ENCODE peak calls at places on chromosomes 1 and 21, in four cellular contexts. I is anterior cingulate cortex, D is Right ventricle myocardium superior, R is NCI-H1930. H is an unnamed sample.

GRCh38 chr1:174815036-174815435 is 184.7 kb upstream of the CACYBP start:
- DNase-seq in D (no peak), I (no peak), R (no peak), H (no peak)

GRCh38 chr21:45347712-45348477 is 57.1 kb upstream of the COL18A1 start:
- DNase-seq in D (no peak), R (no peak), I (no peak), H (peak; percentile 65)

GRCh38 chr1:161631076-161631475 is at the start of gene FCGR3B:
- DNase-seq in R (no peak), I (no peak), D (no peak), H (no peak)

GRCh38 chr1:33561576-33561975 is 89.1 kb downstream of the ZSCAN20 start:
- DNase-seq in D (no peak), R (no peak), I (no peak), H (no peak)

GRCh38 chr1:82838066-82838465 is 1037.3 kb downstream of the ADGRL2 start:
- DNase-seq in I (no peak), R (no peak), D (no peak), H (no peak)

GRCh38 chr1:44808063-44808937 is at the start of gene BTBD19:
- DNase-seq in R (no peak), I (peak; percentile 63), D (peak; percentile 92), H (peak; percentile 92)

GRCh38 chr1:21244986-21245687 is 45.1 kb downstream of the ECE1 start:
- DNase-seq in I (no peak), D (no peak), R (no peak), H (no peak)

GRCh38 chr1:15435239-15436077 is 2.8 kb upstream of the CTRC start:
- DNase-seq in R (no peak), D (no peak), I (no peak), H (no peak)

GRCh38 chr21:45406801-45407628 is 2.0 kb downstream of the COL18A1 start:
- DNase-seq in R (no peak), D (peak; percentile 43), I (no peak), H (peak; percentile 63)

GRCh38 chr21:34796518-34797201 is 127.9 kb downstream of the CLIC6 start:
- DNase-seq in R (no peak), I (no peak), D (no peak), H (no peak)

GRCh38 chr21:37615962-37616361 is 249.4 kb downstream of the DYRK1A start:
- DNase-seq in I (peak; percentile 11), R (no peak), D (no peak), H (no peak)

GRCh38 chr21:46454634-46455390 is 3.9 kb upstream of the DIP2A start:
- DNase-seq in I (peak; percentile 9), D (no peak), R (no peak), H (no peak)

GRCh38 chr1:42756956-42757891 is 9.6 kb downstream of the P3H1 start:
- DNase-seq in R (no peak), I (no peak), D (no peak), H (no peak)

GRCh38 chr1:234408757-234409156 is 35.5 kb downstream of the COA6 start:
- DNase-seq in R (no peak), D (no peak), I (no peak), H (no peak)

GRCh38 chr1:179351281-179351680 is 14.5 kb upstream of the AXDND1 start:
- DNase-seq in R (no peak), I (no peak), D (no peak), H (no peak)

H was measured in ovary.